ENCODE peak calls at places on chromosomes 6 and 20, in four cellular contexts. Y, A, X and W are unnamed samples.

GRCh38 chr20:17856024-17856564 is 112.5 kb downstream of the SNX5 start:
- DNase-seq in A (peak), Y (peak), X (peak), W (peak)

GRCh38 chr6:71480577-71480976 is 192.0 kb downstream of the OGFRL1 start:
- DNase-seq in A (no peak), X (no peak), Y (no peak), W (no peak)

GRCh38 chr6:208379-208778 is 83.9 kb upstream of the DUSP22 start:
- DNase-seq in A (no peak), X (no peak), Y (no peak), W (no peak)

GRCh38 chr6:140427842-140428241 is 1053.4 kb upstream of the CITED2 start:
- DNase-seq in A (no peak), Y (no peak), X (no peak), W (no peak)

GRCh38 chr6:157314705-157315321 is 8.5 kb downstream of the TMEM242 start:
- DNase-seq in X (peak), A (peak), Y (no peak), W (no peak)

GRCh38 chr6:16420715-16421461 is 182.5 kb downstream of the GMPR start:
- DNase-seq in A (peak), Y (peak), X (peak), W (no peak)

GRCh38 chr20:45010399-45010828 is 44.1 kb downstream of the STK4 start:
- DNase-seq in X (peak), A (no peak), Y (no peak), W (no peak)

GRCh38 chr6:73047801-73048200 is 177.5 kb downstream of the KHDC1L start:
- DNase-seq in A (no peak), Y (no peak), X (no peak), W (no peak)

GRCh38 chr6:30599625-30600324 is 17.3 kb downstream of the PPP1R10 start:
- DNase-seq in A (no peak), Y (no peak), X (no peak), W (no peak)

GRCh38 chr6:136525586-136526195 is 24.5 kb downstream of the MAP7 start:
- DNase-seq in Y (no peak), A (no peak), X (no peak), W (no peak)

GRCh38 chr6:49463612-49463967 is 420 bp downstream of the CENPQ start:
- DNase-seq in Y (no peak), X (no peak), A (no peak), W (no peak)

GRCh38 chr20:32645134-32645533 is 28.6 kb downstream of the C20orf203 start:
- DNase-seq in X (no peak), A (no peak), Y (no peak), W (no peak)

GRCh38 chr6:109406196-109406595 is 23.9 kb upstream of the CD164 start:
- DNase-seq in Y (no peak), A (no peak), X (peak), W (no peak)

GRCh38 chr6:169155481-169155880 is 98.2 kb downstream of the THBS2 start:
- DNase-seq in A (no peak), Y (no peak), X (no peak), W (no peak)

GRCh38 chr6:131733376-131734016 is 22.7 kb upstream of the CTAGE9 start:
- DNase-seq in Y (no peak), X (peak), A (no peak), W (no peak)

GRCh38 chr6:72835749-72836148 is 213.9 kb downstream of the KCNQ5 start:
- DNase-seq in X (no peak), A (no peak), Y (no peak), W (no peak)

GRCh38 chr6:37020426-37021211 is 15.2 kb downstream of the FGD2 start:
- DNase-seq in Y (peak), A (no peak), X (no peak), W (no peak)

GRCh38 chr20:36132802-36133211 is 21.7 kb upstream of the EPB41L1 start:
- DNase-seq in A (no peak), X (no peak), Y (no peak), W (no peak)

GRCh38 chr6:88561974-88562736 is 396.0 kb upstream of the CNR1 start:
- DNase-seq in A (no peak), X (no peak), Y (no peak), W (no peak)

GRCh38 chr6:34391711-34392496 is 565 bp downstream of the NUDT3 start:
- DNase-seq in X (peak), Y (peak), A (peak), W (peak)

GRCh38 chr20:2118783-2119182 is 17.2 kb downstream of the STK35 start:
- DNase-seq in X (no peak), A (no peak), Y (no peak), W (no peak)

GRCh38 chr6:41976794-41977484 is 35.3 kb upstream of the CCND3 start:
- DNase-seq in A (peak), X (peak), Y (no peak), W (no peak)

GRCh38 chr6:88491266-88491665 is 325.1 kb upstream of the CNR1 start:
- DNase-seq in X (no peak), A (no peak), Y (no peak), W (no peak)

GRCh38 chr6:125510405-125510804 is 208.6 kb upstream of the HDDC2 start:
- DNase-seq in X (no peak), A (no peak), Y (no peak), W (no peak)

GRCh38 chr20:48679011-48679410 is 148.8 kb downstream of the PREX1 start:
- DNase-seq in Y (no peak), X (no peak), A (no peak), W (no peak)

GRCh38 chr20:45316150-45317080 is 8.3 kb upstream of the MATN4 start:
- DNase-seq in X (no peak), Y (no peak), A (no peak), W (no peak)

GRCh38 chr20:24773751-24774201 is 175.3 kb upstream of the CST7 start:
- DNase-seq in A (no peak), X (peak), Y (no peak), W (no peak)

GRCh38 chr20:44465001-44465560 is 10.6 kb upstream of the TTPAL start:
- DNase-seq in Y (peak), X (no peak), A (no peak), W (no peak)

GRCh38 chr6:136553166-136553787 is 3.1 kb upstream of the MAP7 start:
- DNase-seq in Y (peak), X (no peak), A (no peak), W (no peak)

GRCh38 chr6:123380257-123380656 is 256.5 kb downstream of the TRDN start:
- DNase-seq in Y (no peak), A (no peak), X (peak), W (no peak)

GRCh38 chr6:26571592-26572296 is 25.0 kb upstream of the ABT1 start:
- DNase-seq in A (no peak), Y (peak), X (peak), W (no peak)

GRCh38 chr20:63366658-63367360 is 5.7 kb upstream of the CHRNA4 start:
- DNase-seq in Y (no peak), X (no peak), A (no peak), W (no peak)

GRCh38 chr6:96520039-96520850 is 1.4 kb upstream of the UFL1 start:
- DNase-seq in Y (peak), A (no peak), X (peak), W (no peak)

GRCh38 chr20:25584905-25585704 is at the start of gene NINL:
- DNase-seq in Y (peak), X (peak), A (peak), W (peak)